ENCODE peak calls at places on chromosomes 7 and 10, in ten cellular contexts. G, P, F, J, Y, X, Z, C, M and V are unnamed samples.
A peak's percentile ranks its signal among the peaks of the same experiment; 100 is the strongest.

GRCh38 chr7:27560706-27561235 is 101.9 kb downstream of the HIBADH start:
- DNase-seq in G (no peak), P (no peak), F (no peak), J (no peak), Y (no peak), X (no peak), Z (no peak), C (no peak), M (no peak), V (no peak)

GRCh38 chr7:66099551-66100407 is 14.9 kb upstream of the CRCP start:
- DNase-seq in G (peak; percentile 80), P (peak; percentile 87), F (no peak), J (peak; percentile 82), Y (peak; percentile 83), X (peak; percentile 42), Z (peak; percentile 75), C (peak; percentile 51), M (no peak), V (peak; percentile 92)

GRCh38 chr7:41930538-41931262 is 227.8 kb upstream of the INHBA start:
- DNase-seq in G (no peak), P (no peak), F (no peak), J (no peak), Y (no peak), X (no peak), Z (no peak), C (no peak), M (no peak), V (no peak)

GRCh38 chr7:80018941-80019808 is 115.5 kb upstream of the GNAI1 start:
- DNase-seq in G (peak; percentile 11), P (peak; percentile 19), F (peak; percentile 80), J (no peak), Y (peak; percentile 31), X (peak; percentile 69), Z (no peak), C (peak; percentile 27), M (peak; percentile 43), V (no peak)

GRCh38 chr7:95687759-95688343 is 84.5 kb upstream of the DYNC1I1 start:
- DNase-seq in G (no peak), P (no peak), F (no peak), J (no peak), Y (no peak), X (peak; percentile 13), Z (no peak), C (no peak), M (peak; percentile 44), V (no peak)

GRCh38 chr10:51129946-51130554 is 55.8 kb downstream of the PRKG1 start:
- DNase-seq in G (no peak), P (no peak), F (peak; percentile 36), J (no peak), Y (no peak), X (no peak), Z (no peak), C (no peak), M (no peak), V (no peak)

GRCh38 chr7:47534322-47535032 is 47.4 kb downstream of the TNS3 start:
- DNase-seq in G (no peak), P (no peak), F (peak; percentile 51), J (no peak), Y (no peak), X (peak; percentile 17), Z (no peak), C (no peak), M (no peak), V (no peak)

GRCh38 chr7:135994466-135995205 is 17.5 kb upstream of the MTPN start:
- DNase-seq in G (no peak), P (no peak), F (no peak), J (no peak), Y (no peak), X (peak; percentile 32), Z (no peak), C (no peak), M (no peak), V (no peak)

GRCh38 chr7:129186749-129187260 is 1.6 kb upstream of the SMO start:
- DNase-seq in G (no peak), P (no peak), F (no peak), J (no peak), Y (no peak), X (no peak), Z (no peak), C (no peak), M (no peak), V (peak; percentile 5)

GRCh38 chr7:129188892-129189660 is 643 bp downstream of the SMO start:
- DNase-seq in G (peak; percentile 22), P (no peak), F (peak; percentile 89), J (no peak), Y (no peak), X (no peak), Z (no peak), C (no peak), M (no peak), V (peak; percentile 69)

GRCh38 chr7:129188372-129188891 is at the start of gene SMO:
- DNase-seq in G (peak; percentile 74), P (peak; percentile 45), F (peak; percentile 96), J (no peak), Y (peak; percentile 37), X (peak; percentile 54), Z (no peak), C (peak; percentile 54), M (peak; percentile 55), V (peak; percentile 81)

GRCh38 chr7:129189661-129190310 is 1.4 kb downstream of the SMO start:
- DNase-seq in G (no peak), P (no peak), F (no peak), J (no peak), Y (no peak), X (no peak), Z (no peak), C (no peak), M (no peak), V (peak; percentile 7)

DNA sequence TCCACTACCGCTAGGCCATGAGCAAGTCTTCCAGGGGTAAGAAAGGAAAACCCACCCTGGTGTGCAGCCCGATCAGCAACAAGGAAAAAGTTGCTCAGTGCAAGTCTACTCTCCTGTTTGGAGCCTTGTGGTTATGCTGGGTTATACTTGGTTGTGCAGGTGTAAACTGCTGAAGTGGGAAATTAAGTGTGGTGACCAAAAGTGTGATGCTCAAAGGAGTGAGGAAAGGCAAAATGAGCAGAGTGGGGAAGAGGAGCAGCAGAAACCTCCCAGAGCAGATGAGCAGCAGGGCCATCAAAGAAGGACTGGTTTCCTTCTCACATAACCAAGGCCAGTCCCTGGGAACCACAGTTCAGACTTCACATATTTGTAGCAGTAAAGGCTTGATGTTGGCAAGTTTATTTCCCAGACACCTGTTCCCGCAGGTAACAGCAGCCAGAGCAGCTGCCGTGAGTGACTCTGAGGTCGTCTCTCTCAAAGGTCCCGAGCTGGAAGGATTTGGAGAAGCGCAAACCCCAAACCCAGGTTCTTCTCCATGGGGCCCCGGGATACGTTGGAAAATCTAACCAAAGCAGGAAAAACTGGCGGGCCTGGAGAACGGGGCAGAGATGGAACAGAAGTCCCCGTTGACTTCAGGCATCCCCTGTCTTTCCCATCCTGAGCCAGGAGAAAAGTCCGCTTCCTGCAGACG is 607 bp upstream of the SMO start:
- DNase-seq in G (no peak), P (no peak), F (no peak), J (no peak), Y (no peak), X (no peak), Z (no peak), C (no peak), M (no peak), V (peak; percentile 70)
- H3K27me3 ChIP-seq in G (no peaks in the 10 kb centered on the region), P (peaks cover 33% of the 10 kb centered on the region), F (no peaks in the 10 kb centered on the region), J (no peaks in the 10 kb centered on the region), Y (no peaks in the 10 kb centered on the region), X (peaks cover 65% of the 10 kb centered on the region), Z (no peaks in the 10 kb centered on the region), C (peaks cover 9% of the 10 kb centered on the region), M (no peaks in the 10 kb centered on the region), V (no peaks in the 10 kb centered on the region)

GRCh38 chr7:151572136-151572535 is 52.4 kb upstream of the RHEB start:
- DNase-seq in G (no peak), P (no peak), F (no peak), J (no peak), Y (no peak), X (no peak), Z (no peak), C (no peak), M (no peak), V (no peak)
- TF ChIP-seq EP300 in G (no peak), P (no peak), F (no peak), J (no peak), Y (no peak), X (no peak), Z (no peak), C (no peak), M (no peak), V (no peak)

GRCh38 chr7:39526676-39527075 is 39.5 kb upstream of the YAE1 start:
- DNase-seq in G (no peak), P (no peak), F (no peak), J (no peak), Y (no peak), X (no peak), Z (no peak), C (no peak), M (no peak), V (no peak)

GRCh38 chr7:39529582-39529981 is 36.6 kb upstream of the YAE1 start:
- DNase-seq in G (no peak), P (no peak), F (no peak), J (no peak), Y (no peak), X (no peak), Z (no peak), C (no peak), M (no peak), V (no peak)

GRCh38 chr7:39527296-39527695 is 38.9 kb upstream of the YAE1 start:
- DNase-seq in G (no peak), P (no peak), F (no peak), J (no peak), Y (no peak), X (no peak), Z (no peak), C (no peak), M (no peak), V (no peak)

GRCh38 chr7:39525926-39526325 is 40.3 kb upstream of the YAE1 start:
- DNase-seq in G (no peak), P (no peak), F (no peak), J (no peak), Y (no peak), X (no peak), Z (no peak), C (no peak), M (no peak), V (no peak)

DNA sequence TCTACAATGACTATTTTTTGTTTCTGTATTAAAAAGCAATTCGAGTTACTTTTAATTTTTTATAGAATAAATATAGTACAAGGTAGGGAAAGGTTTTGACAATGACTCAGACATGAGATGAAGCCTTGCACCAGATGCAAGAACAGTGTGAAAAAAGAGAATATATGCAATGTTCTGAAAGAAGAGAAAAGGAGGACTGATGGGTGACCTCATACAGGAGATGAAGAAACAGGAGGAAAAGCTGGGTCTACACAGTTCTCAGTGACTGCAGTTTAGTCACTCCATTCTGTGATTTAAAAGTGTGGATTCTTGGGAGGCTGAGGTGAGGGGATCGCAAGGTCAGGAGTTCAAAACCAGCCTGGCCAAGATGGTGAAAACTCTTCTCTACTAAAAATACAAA is 38.3 kb upstream of the YAE1 start:
- DNase-seq in G (no peak), P (no peak), F (no peak), J (no peak), Y (no peak), X (no peak), Z (no peak), C (no peak), M (no peak), V (no peak)
- H3K27me3 ChIP-seq in G (no peaks in the 10 kb centered on the region), P (no peaks in the 10 kb centered on the region), F (peaks cover 22% of the 10 kb centered on the region), J (no peaks in the 10 kb centered on the region), Y (no peaks in the 10 kb centered on the region), X (peaks cover 12% of the 10 kb centered on the region), Z (no peaks in the 10 kb centered on the region), C (no peaks in the 10 kb centered on the region), M (no peaks in the 10 kb centered on the region), V (no peaks in the 10 kb centered on the region)

DNA sequence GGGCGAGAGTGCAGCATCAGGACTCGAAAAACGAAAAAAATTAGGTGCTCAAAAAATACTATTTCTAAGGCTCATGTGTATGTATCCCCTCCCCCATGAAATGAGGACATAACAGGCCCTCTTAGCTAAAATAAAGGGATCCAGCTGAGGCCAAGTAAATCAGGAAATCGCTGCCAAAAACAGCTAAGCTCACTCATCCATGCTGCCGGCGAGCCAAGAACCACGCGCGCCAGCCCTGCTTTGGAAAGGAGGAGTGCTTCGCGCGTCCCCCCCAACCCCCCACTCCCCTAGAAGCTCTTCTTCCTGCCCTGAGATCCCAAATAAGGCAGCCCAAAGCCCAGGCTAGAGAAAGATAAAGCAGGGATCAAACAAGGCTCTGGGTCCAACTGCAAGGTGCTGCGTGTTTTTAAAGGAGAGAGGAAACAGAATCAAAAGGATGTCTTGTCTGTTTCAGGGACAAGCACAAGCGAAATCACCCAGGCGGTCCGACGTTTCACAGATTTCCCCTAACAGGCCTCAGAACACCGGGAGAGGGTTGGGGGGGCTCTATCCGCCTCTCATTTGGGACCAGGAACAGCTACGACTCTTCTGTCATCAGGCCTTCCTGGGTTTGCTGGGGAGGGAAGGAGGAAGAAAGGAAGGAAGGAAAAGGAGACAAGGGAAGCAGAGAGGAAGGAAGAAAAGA is 168.3 kb upstream of the AUTS2 start:
- DNase-seq in G (peak; percentile 81), P (peak; percentile 8), F (no peak), J (no peak), Y (no peak), X (no peak), Z (peak; percentile 36), C (no peak), M (no peak), V (peak; percentile 84)
- TF ChIP-seq EP300 in G (no peak), P (no peak), F (no peak), J (no peak), Y (no peak), X (no peak), Z (no peak), C (no peak), M (no peak), V (no peak)